ENCODE peak calls at places on chromosomes 11 and 22, in six cellular contexts. One of them, this sample, is unnamed.

GRCh38 chr11:119134389-119134978 is 13.1 kb downstream of the HINFP start:
- DNase-seq in cardiac muscle cell: no peak
- DNase-seq in dorsolateral prefrontal cortex: no peak
- DNase-seq in coronary artery: no peak
- DNase-seq in neural crest cell: no peak
- DNase-seq in RWPE1: no peak
- DNase-seq in this sample: no peak

GRCh38 chr22:24146190-24146616 is 35.1 kb upstream of the SUSD2 start:
- DNase-seq in dorsolateral prefrontal cortex: no peak
- DNase-seq in RWPE1: no peak
- DNase-seq in cardiac muscle cell: peak
- DNase-seq in coronary artery: no peak
- DNase-seq in neural crest cell: no peak
- DNase-seq in this sample: peak

GRCh38 chr11:34274712-34275398 is 83.0 kb downstream of the ABTB2 start:
- DNase-seq in dorsolateral prefrontal cortex: peak
- DNase-seq in RWPE1: peak
- DNase-seq in neural crest cell: no peak
- DNase-seq in cardiac muscle cell: no peak
- DNase-seq in coronary artery: peak
- DNase-seq in this sample: no peak

GRCh38 chr11:123640677-123641494 is 13.5 kb downstream of the SCN3B start:
- DNase-seq in neural crest cell: peak
- DNase-seq in cardiac muscle cell: peak
- DNase-seq in coronary artery: no peak
- DNase-seq in dorsolateral prefrontal cortex: peak
- DNase-seq in RWPE1: peak
- DNase-seq in this sample: peak

GRCh38 chr11:19559746-19560145 is 152.9 kb upstream of the NAV2 start:
- DNase-seq in RWPE1: no peak
- DNase-seq in coronary artery: peak
- DNase-seq in neural crest cell: no peak
- DNase-seq in dorsolateral prefrontal cortex: no peak
- DNase-seq in cardiac muscle cell: no peak
- DNase-seq in this sample: no peak

GRCh38 chr11:113778111-113778910 is 1.3 kb upstream of the CLDN25 start:
- DNase-seq in neural crest cell: no peak
- DNase-seq in coronary artery: peak
- DNase-seq in cardiac muscle cell: peak
- DNase-seq in RWPE1: peak
- DNase-seq in dorsolateral prefrontal cortex: peak
- DNase-seq in this sample: no peak

GRCh38 chr11:95363710-95364109 is 132.7 kb upstream of the SESN3 start:
- DNase-seq in dorsolateral prefrontal cortex: no peak
- DNase-seq in neural crest cell: peak
- DNase-seq in RWPE1: no peak
- DNase-seq in cardiac muscle cell: peak
- DNase-seq in coronary artery: no peak
- DNase-seq in this sample: no peak

GRCh38 chr11:77088236-77089003 is 14.2 kb upstream of the OMP start:
- DNase-seq in dorsolateral prefrontal cortex: no peak
- DNase-seq in coronary artery: no peak
- DNase-seq in RWPE1: no peak
- DNase-seq in neural crest cell: no peak
- DNase-seq in cardiac muscle cell: no peak
- DNase-seq in this sample: no peak

GRCh38 chr11:134164490-134165370 is 59.0 kb downstream of the NCAPD3 start:
- DNase-seq in coronary artery: no peak
- DNase-seq in dorsolateral prefrontal cortex: no peak
- DNase-seq in RWPE1: no peak
- DNase-seq in neural crest cell: no peak
- DNase-seq in cardiac muscle cell: no peak
- DNase-seq in this sample: no peak

GRCh38 chr11:72224587-72225410 is at the start of gene INPPL1:
- DNase-seq in neural crest cell: peak
- DNase-seq in RWPE1: no peak
- DNase-seq in cardiac muscle cell: peak
- DNase-seq in coronary artery: no peak
- DNase-seq in dorsolateral prefrontal cortex: peak
- DNase-seq in this sample: peak

GRCh38 chr11:113296016-113296415 is 18.4 kb upstream of the TTC12 start:
- DNase-seq in dorsolateral prefrontal cortex: no peak
- DNase-seq in coronary artery: no peak
- DNase-seq in RWPE1: no peak
- DNase-seq in neural crest cell: no peak
- DNase-seq in cardiac muscle cell: no peak
- DNase-seq in this sample: no peak

GRCh38 chr11:95456704-95457491 is 225.9 kb upstream of the SESN3 start:
- DNase-seq in neural crest cell: no peak
- DNase-seq in RWPE1: no peak
- DNase-seq in coronary artery: no peak
- DNase-seq in dorsolateral prefrontal cortex: no peak
- DNase-seq in cardiac muscle cell: no peak
- DNase-seq in this sample: no peak

GRCh38 chr22:46684706-46685105 is 53.3 kb downstream of the CERK start:
- DNase-seq in coronary artery: no peak
- DNase-seq in RWPE1: no peak
- DNase-seq in neural crest cell: no peak
- DNase-seq in dorsolateral prefrontal cortex: no peak
- DNase-seq in cardiac muscle cell: peak
- DNase-seq in this sample: peak

GRCh38 chr11:74325649-74326645 is 14.5 kb upstream of the P4HA3 start:
- DNase-seq in neural crest cell: no peak
- DNase-seq in cardiac muscle cell: no peak
- DNase-seq in coronary artery: peak
- DNase-seq in dorsolateral prefrontal cortex: peak
- DNase-seq in RWPE1: no peak
- DNase-seq in this sample: no peak

GRCh38 chr22:44245438-44245837 is 64.7 kb downstream of the PARVG start:
- DNase-seq in dorsolateral prefrontal cortex: no peak
- DNase-seq in RWPE1: no peak
- DNase-seq in neural crest cell: no peak
- DNase-seq in cardiac muscle cell: no peak
- DNase-seq in coronary artery: peak
- DNase-seq in this sample: no peak

GRCh38 chr11:134584001-134584561 is 172.0 kb upstream of the B3GAT1 start:
- DNase-seq in RWPE1: no peak
- DNase-seq in neural crest cell: no peak
- DNase-seq in cardiac muscle cell: no peak
- DNase-seq in dorsolateral prefrontal cortex: no peak
- DNase-seq in coronary artery: peak
- DNase-seq in this sample: no peak

GRCh38 chr11:130477646-130478203 is 29.3 kb downstream of the ADAMTS15 start:
- DNase-seq in RWPE1: no peak
- DNase-seq in cardiac muscle cell: no peak
- DNase-seq in coronary artery: no peak
- DNase-seq in dorsolateral prefrontal cortex: no peak
- DNase-seq in neural crest cell: no peak
- DNase-seq in this sample: peak

GRCh38 chr22:30863161-30863833 is 105.3 kb downstream of the MORC2 start:
- DNase-seq in neural crest cell: peak
- DNase-seq in coronary artery: no peak
- DNase-seq in cardiac muscle cell: peak
- DNase-seq in RWPE1: no peak
- DNase-seq in dorsolateral prefrontal cortex: peak
- DNase-seq in this sample: no peak

GRCh38 chr11:77101043-77101537 is 1.6 kb upstream of the OMP start:
- DNase-seq in cardiac muscle cell: peak
- DNase-seq in neural crest cell: no peak
- DNase-seq in RWPE1: no peak
- DNase-seq in coronary artery: no peak
- DNase-seq in dorsolateral prefrontal cortex: no peak
- DNase-seq in this sample: peak

GRCh38 chr11:70088735-70089250 is 10.7 kb downstream of the ANO1 start:
- DNase-seq in neural crest cell: no peak
- DNase-seq in RWPE1: no peak
- DNase-seq in cardiac muscle cell: no peak
- DNase-seq in coronary artery: no peak
- DNase-seq in dorsolateral prefrontal cortex: no peak
- DNase-seq in this sample: no peak

GRCh38 chr22:35525687-35526332 is 14.8 kb upstream of the RASD2 start:
- DNase-seq in neural crest cell: no peak
- DNase-seq in dorsolateral prefrontal cortex: no peak
- DNase-seq in cardiac muscle cell: no peak
- DNase-seq in coronary artery: no peak
- DNase-seq in RWPE1: no peak
- DNase-seq in this sample: no peak

GRCh38 chr11:2987881-2988280 is 4.2 kb downstream of the NAP1L4 start:
- DNase-seq in dorsolateral prefrontal cortex: no peak
- DNase-seq in neural crest cell: no peak
- DNase-seq in RWPE1: no peak
- DNase-seq in cardiac muscle cell: no peak
- DNase-seq in coronary artery: no peak
- DNase-seq in this sample: no peak

GRCh38 chr11:58940028-58940427 is 740 bp downstream of the GLYATL1 start:
- DNase-seq in RWPE1: no peak
- DNase-seq in coronary artery: no peak
- DNase-seq in cardiac muscle cell: no peak
- DNase-seq in neural crest cell: no peak
- DNase-seq in dorsolateral prefrontal cortex: no peak
- DNase-seq in this sample: no peak

GRCh38 chr11:67355023-67355793 is 1.9 kb upstream of the POLD4 start:
- DNase-seq in RWPE1: no peak
- DNase-seq in neural crest cell: no peak
- DNase-seq in cardiac muscle cell: no peak
- DNase-seq in coronary artery: peak
- DNase-seq in dorsolateral prefrontal cortex: no peak
- DNase-seq in this sample: peak
- TF ChIP-seq CTCF in RWPE1: no peak
- TF ChIP-seq CTCF in neural crest cell: no peak
- TF ChIP-seq CTCF in cardiac muscle cell: no peak
- TF ChIP-seq CTCF in coronary artery: no peak
- TF ChIP-seq CTCF in dorsolateral prefrontal cortex: no peak
- TF ChIP-seq CTCF in this sample: no peak

GRCh38 chr22:17164392-17165024 is 5.4 kb upstream of the HDHD5 start:
- DNase-seq in cardiac muscle cell: no peak
- DNase-seq in dorsolateral prefrontal cortex: no peak
- DNase-seq in RWPE1: no peak
- DNase-seq in coronary artery: no peak
- DNase-seq in neural crest cell: no peak
- DNase-seq in this sample: no peak
- TF ChIP-seq CTCF in cardiac muscle cell: peak
- TF ChIP-seq CTCF in dorsolateral prefrontal cortex: no peak
- TF ChIP-seq CTCF in RWPE1: no peak
- TF ChIP-seq CTCF in coronary artery: no peak
- TF ChIP-seq CTCF in neural crest cell: peak
- TF ChIP-seq CTCF in this sample: no peak

GRCh38 chr11:114929351-114929750 is 251.0 kb downstream of the NXPE2 start:
- DNase-seq in coronary artery: no peak
- DNase-seq in neural crest cell: no peak
- DNase-seq in dorsolateral prefrontal cortex: no peak
- DNase-seq in RWPE1: no peak
- DNase-seq in cardiac muscle cell: no peak
- DNase-seq in this sample: no peak
- TF ChIP-seq CTCF in coronary artery: no peak
- TF ChIP-seq CTCF in neural crest cell: no peak
- TF ChIP-seq CTCF in dorsolateral prefrontal cortex: no peak
- TF ChIP-seq CTCF in RWPE1: no peak
- TF ChIP-seq CTCF in cardiac muscle cell: no peak
- TF ChIP-seq CTCF in this sample: no peak

GRCh38 chr11:65130631-65131416 is 3.5 kb downstream of the SYVN1 start:
- DNase-seq in cardiac muscle cell: no peak
- DNase-seq in coronary artery: peak
- DNase-seq in dorsolateral prefrontal cortex: no peak
- DNase-seq in neural crest cell: no peak
- DNase-seq in RWPE1: no peak
- DNase-seq in this sample: no peak

GRCh38 chr11:65131895-65132237 is 2.5 kb downstream of the SYVN1 start:
- DNase-seq in coronary artery: no peak
- DNase-seq in dorsolateral prefrontal cortex: no peak
- DNase-seq in RWPE1: no peak
- DNase-seq in cardiac muscle cell: no peak
- DNase-seq in neural crest cell: no peak
- DNase-seq in this sample: no peak

GRCh38 chr11:65128182-65129145 is 5.9 kb downstream of the SYVN1 start:
- DNase-seq in neural crest cell: no peak
- DNase-seq in cardiac muscle cell: no peak
- DNase-seq in dorsolateral prefrontal cortex: no peak
- DNase-seq in RWPE1: no peak
- DNase-seq in coronary artery: peak
- DNase-seq in this sample: no peak

GRCh38 chr11:65131417-65131776 is 2.9 kb downstream of the SYVN1 start:
- DNase-seq in dorsolateral prefrontal cortex: no peak
- DNase-seq in cardiac muscle cell: no peak
- DNase-seq in neural crest cell: no peak
- DNase-seq in coronary artery: no peak
- DNase-seq in RWPE1: no peak
- DNase-seq in this sample: no peak

DNA sequence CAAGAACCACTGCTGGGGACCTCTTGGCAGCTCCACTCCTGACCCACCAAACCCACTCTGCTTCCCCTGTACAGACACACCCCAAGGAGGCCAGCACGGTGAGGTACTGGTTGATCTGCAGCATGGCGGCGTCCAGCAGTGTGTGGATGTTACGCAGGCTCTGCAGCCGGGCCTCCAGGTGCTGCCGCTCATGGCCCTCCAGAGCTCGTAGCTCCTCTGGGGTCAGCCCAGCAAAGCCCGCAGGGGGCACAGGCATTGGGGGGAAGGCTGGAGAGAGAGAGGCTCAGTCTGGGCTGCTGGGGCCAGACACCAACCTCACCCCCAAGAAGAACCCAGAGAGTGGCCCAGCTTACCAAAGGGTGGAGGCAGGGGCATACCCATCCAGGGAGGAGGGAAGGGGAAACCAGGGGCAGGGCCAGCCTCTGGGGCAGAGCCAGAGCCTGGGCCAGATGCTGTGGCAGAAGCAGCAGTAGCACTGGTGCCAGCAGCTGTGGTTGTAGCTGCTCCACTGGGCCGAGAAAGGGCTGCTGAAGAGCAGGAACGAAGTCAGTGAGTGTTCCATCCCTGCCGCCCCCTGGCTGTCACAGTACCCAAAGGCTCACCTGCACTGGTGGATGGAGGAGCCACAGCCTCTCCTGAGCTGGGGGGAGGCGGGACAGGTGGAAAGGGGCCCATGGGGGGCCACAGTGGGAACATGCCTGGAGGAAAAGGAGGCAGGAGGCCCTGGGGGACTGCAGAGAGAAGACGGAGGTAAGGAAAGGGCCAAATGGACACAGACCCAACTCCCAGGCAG is 4.5 kb downstream of the SYVN1 start:
- DNase-seq in neural crest cell: no peak
- DNase-seq in RWPE1: no peak
- DNase-seq in coronary artery: peak
- DNase-seq in cardiac muscle cell: no peak
- DNase-seq in dorsolateral prefrontal cortex: no peak
- DNase-seq in this sample: no peak
- TF ChIP-seq CTCF in neural crest cell: no peak
- TF ChIP-seq CTCF in RWPE1: no peak
- TF ChIP-seq CTCF in coronary artery: no peak
- TF ChIP-seq CTCF in cardiac muscle cell: no peak
- TF ChIP-seq CTCF in dorsolateral prefrontal cortex: no peak
- TF ChIP-seq CTCF in this sample: peak